ENCODE peak calls at places on chromosomes 16 and 17, in nine cellular contexts. K is activated effector memory CD4-positive, alpha-beta T cell treated with anti-CD3 and anti-CD28 coated beads, Interleukin-2, amount 50 U/mL, for 16 hours; C is amniotic epithelial cell; G is thoracic aorta; I is left colon; M is left ventricle myocardium inferior; W is stimulated activated CD4-positive, alpha-beta T cell treated with anti-CD3 and anti-CD28 coated beads, Interleukin-1b, Interleukin-23, amount 100 ng/mL, for 1 hour; P is esophagus squamous epithelium; E is effector CD4-positive, alpha-beta T cell. J is an unnamed sample.

GRCh38 chr17:44113382-44113781 is 10.1 kb downstream of the HDAC5 start:
- DNase-seq in K (no peak), C (no peak), G (no peak), E (no peak), W (no peak), P (no peak), I (no peak), M (no peak), J (no peak)

GRCh38 chr17:6005939-6006338 is 64.2 kb upstream of the WSCD1 start:
- DNase-seq in K (no peak), E (no peak), W (no peak), C (no peak), G (no peak), I (no peak), M (no peak), P (no peak), J (no peak)

GRCh38 chr17:73513426-73513825 is 130.8 kb downstream of the SDK2 start:
- DNase-seq in M (no peak), P (no peak), E (no peak), I (no peak), G (no peak), W (no peak), K (no peak), C (no peak), J (no peak)

GRCh38 chr17:57288034-57288752 is 31.9 kb downstream of the MSI2 start:
- DNase-seq in E (no peak), M (peak), P (no peak), W (no peak), G (no peak), I (no peak), K (no peak), C (peak), J (no peak)

GRCh38 chr16:80940069-80940856 is 66.4 kb downstream of the CMC2 start:
- DNase-seq in P (no peak), C (peak), I (no peak), G (no peak), W (no peak), M (no peak), E (no peak), K (no peak), J (no peak)

GRCh38 chr16:30184430-30185140 is 1.2 kb downstream of the CORO1A start:
- DNase-seq in M (peak), K (peak), E (peak), P (no peak), W (no peak), I (peak), G (no peak), C (no peak), J (peak)

GRCh38 chr17:81314410-81315169 is 19.5 kb upstream of the SLC38A10 start:
- DNase-seq in E (no peak), I (no peak), G (no peak), M (no peak), C (no peak), P (no peak), W (no peak), K (no peak), J (no peak)

GRCh38 chr17:49434821-49435581 is 20.3 kb upstream of the PHB1 start:
- DNase-seq in E (no peak), C (peak), I (no peak), P (no peak), W (no peak), M (no peak), K (peak), G (no peak), J (no peak)

GRCh38 chr17:17818088-17818526 is 18.7 kb downstream of the SREBF1 start:
- DNase-seq in P (no peak), M (no peak), K (no peak), E (no peak), C (peak), G (no peak), I (no peak), W (no peak), J (no peak)

GRCh38 chr17:17790673-17791464 is 45.9 kb downstream of the SREBF1 start:
- DNase-seq in P (no peak), I (no peak), G (no peak), W (no peak), K (no peak), M (no peak), E (no peak), C (no peak), J (no peak)

GRCh38 chr17:65633988-65634387 is 72.5 kb upstream of the AXIN2 start:
- DNase-seq in G (no peak), E (no peak), P (no peak), M (no peak), I (no peak), K (no peak), W (no peak), C (peak), J (no peak)

GRCh38 chr17:65556910-65557348 is 4.5 kb downstream of the AXIN2 start:
- DNase-seq in K (no peak), W (no peak), P (no peak), G (no peak), E (no peak), C (peak), M (no peak), I (no peak), J (no peak)

GRCh38 chr17:78442648-78443128 is 64.2 kb downstream of the PGS1 start:
- DNase-seq in G (peak), E (no peak), C (peak), P (peak), M (peak), K (no peak), I (peak), W (no peak), J (peak)

GRCh38 chr16:3461120-3461519 is 17.6 kb downstream of the NAA60 start:
- DNase-seq in K (peak), E (peak), C (no peak), P (no peak), W (no peak), I (no peak), G (no peak), M (no peak), J (no peak)

GRCh38 chr16:57147381-57148191 is 38.3 kb downstream of the PSME3IP1 start:
- DNase-seq in E (no peak), C (no peak), K (no peak), G (no peak), I (no peak), P (no peak), W (no peak), M (no peak), J (no peak)

GRCh38 chr16:11097094-11097781 is 152.9 kb downstream of the CLEC16A start:
- DNase-seq in P (no peak), E (no peak), C (no peak), M (no peak), W (no peak), I (no peak), K (no peak), G (no peak), J (no peak)

GRCh38 chr17:56074366-56074765 is 78.9 kb upstream of the ANKFN1 start:
- DNase-seq in M (no peak), I (no peak), P (no peak), K (no peak), E (no peak), W (no peak), C (no peak), G (no peak), J (no peak)

GRCh38 chr17:76473541-76473985 is 6.2 kb downstream of the AANAT start:
- DNase-seq in K (no peak), M (no peak), W (no peak), E (no peak), I (no peak), G (no peak), P (no peak), C (no peak), J (no peak)

GRCh38 chr17:47846741-47847340 is 4.1 kb downstream of the SP6 start:
- DNase-seq in W (no peak), C (no peak), M (no peak), K (no peak), E (no peak), I (no peak), G (no peak), P (no peak), J (no peak)

GRCh38 chr16:1525871-1526607 is 7.4 kb upstream of the TMEM204 start:
- DNase-seq in P (no peak), C (no peak), W (no peak), K (peak), G (no peak), E (no peak), M (no peak), I (no peak), J (no peak)

GRCh38 chr16:3113765-3114479 is 1.5 kb downstream of the ZNF205 start:
- DNase-seq in G (no peak), I (no peak), E (no peak), P (no peak), K (no peak), M (no peak), C (peak), W (no peak), J (no peak)

GRCh38 chr17:36008998-36009665 is 7.8 kb upstream of the CCL15 start:
- DNase-seq in I (no peak), E (no peak), G (no peak), K (no peak), M (no peak), C (no peak), P (no peak), W (no peak), J (no peak)

GRCh38 chr17:50326831-50327364 is 19.0 kb upstream of the XYLT2 start:
- DNase-seq in E (no peak), P (no peak), I (no peak), K (peak), M (no peak), C (no peak), G (no peak), W (no peak), J (no peak)

GRCh38 chr17:3983945-3984484 is 19.8 kb upstream of the ATP2A3 start:
- DNase-seq in K (no peak), G (no peak), W (no peak), M (no peak), C (no peak), P (no peak), E (no peak), I (peak), J (no peak)

GRCh38 chr17:3603870-3604259 is 5.3 kb downstream of the TRPV1 start:
- DNase-seq in P (no peak), G (no peak), W (no peak), E (no peak), I (no peak), M (no peak), K (no peak), C (no peak), J (no peak)

GRCh38 chr17:16348586-16348985 is 4.7 kb downstream of the CENPV start:
- DNase-seq in E (no peak), C (no peak), K (peak), W (no peak), G (no peak), M (no peak), I (no peak), P (no peak), J (no peak)

GRCh38 chr17:63596856-63597557 is 3.7 kb upstream of the TACO1 start:
- DNase-seq in K (no peak), E (no peak), C (no peak), M (no peak), P (no peak), G (no peak), I (no peak), W (no peak), J (no peak)

GRCh38 chr16:31083081-31083480 is 5.7 kb downstream of the PRSS53 start:
- DNase-seq in P (no peak), K (no peak), W (no peak), I (no peak), C (peak), M (no peak), G (no peak), E (no peak), J (no peak)

GRCh38 chr16:81560979-81561657 is 116.5 kb downstream of the CMIP start:
- DNase-seq in M (no peak), G (no peak), E (no peak), K (no peak), P (no peak), W (no peak), C (peak), I (no peak), J (no peak)

GRCh38 chr16:68744744-68745280 is 7.7 kb downstream of the CDH1 start:
- DNase-seq in K (no peak), G (no peak), C (peak), E (no peak), I (peak), M (no peak), P (no peak), W (no peak), J (no peak)

J was measured in cardiac septum.